ENCODE peak calls at places on chromosomes 5 and 9, in six cellular contexts. K, C, D, O, S and L are unnamed samples.
A peak's percentile ranks its signal among the peaks of the same experiment; 100 is the strongest.

GRCh38 chr9:124964604-124965003 is 23.7 kb upstream of the GOLGA1 start:
- DNase-seq in K (no peak), C (no peak), D (no peak), O (no peak), S (no peak), L (no peak)

GRCh38 chr9:92328225-92328624 is 2.5 kb downstream of the CENPP start:
- DNase-seq in K (peak; percentile 42), C (no peak), D (no peak), O (no peak), S (no peak), L (no peak)

GRCh38 chr9:104351726-104352125 is 152.3 kb upstream of the OR13F1 start:
- DNase-seq in K (no peak), C (no peak), D (no peak), O (no peak), S (no peak), L (no peak)

GRCh38 chr5:141363952-141364660 is at the start of gene PCDHGA5:
- DNase-seq in K (no peak), C (no peak), D (no peak), O (no peak), S (no peak), L (no peak)

GRCh38 chr5:112390327-112390726 is 28.8 kb downstream of the EPB41L4A start:
- DNase-seq in K (no peak), C (no peak), D (peak; percentile 63), O (no peak), S (peak; percentile 58), L (peak; percentile 16)

GRCh38 chr5:11050596-11051304 is 289.7 kb upstream of the DAP start:
- DNase-seq in K (no peak), C (no peak), D (no peak), O (no peak), S (no peak), L (no peak)

GRCh38 chr9:124470306-124470705 is 20.1 kb downstream of the ADGRD2 start:
- DNase-seq in K (no peak), C (no peak), D (no peak), O (no peak), S (no peak), L (no peak)

GRCh38 chr5:30749971-30750370 is 443.5 kb upstream of the CDH6 start:
- DNase-seq in K (no peak), C (no peak), D (no peak), O (no peak), S (no peak), L (no peak)

GRCh38 chr5:131318455-131318854 is 54.6 kb downstream of the CDC42SE2 start:
- DNase-seq in K (no peak), C (no peak), D (no peak), O (no peak), S (no peak), L (no peak)

GRCh38 chr5:133343196-133343595 is 269.1 kb downstream of the FSTL4 start:
- DNase-seq in K (no peak), C (no peak), D (no peak), O (no peak), S (no peak), L (peak; percentile 25)

GRCh38 chr5:133347039-133347438 is 265.3 kb downstream of the FSTL4 start:
- DNase-seq in K (peak; percentile 56), C (no peak), D (no peak), O (no peak), S (no peak), L (no peak)

GRCh38 chr5:133344266-133344665 is 268.1 kb downstream of the FSTL4 start:
- DNase-seq in K (no peak), C (no peak), D (no peak), O (no peak), S (no peak), L (no peak)

GRCh38 chr5:133353741-133354140 is 258.6 kb downstream of the FSTL4 start:
- DNase-seq in K (no peak), C (no peak), D (no peak), O (no peak), S (no peak), L (no peak)

GRCh38 chr5:133348406-133348805 is 263.9 kb downstream of the FSTL4 start:
- DNase-seq in K (no peak), C (no peak), D (no peak), O (no peak), S (no peak), L (no peak)
- H3K4me1 ChIP-seq in K (no peaks in the 10 kb centered on the region), C (no peaks in the 10 kb centered on the region), D (no peaks in the 10 kb centered on the region), O (no peaks in the 10 kb centered on the region), S (no peaks in the 10 kb centered on the region), L (no peaks in the 10 kb centered on the region)

GRCh38 chr5:28517691-28518090 is 1479.3 kb upstream of the CDH9 start:
- DNase-seq in K (no peak), C (no peak), D (no peak), O (no peak), S (no peak), L (no peak)
- TF ChIP-seq POLR2A in K (no peak), C (no peak), D (no peak), O (no peak), S (no peak), L (no peak)

DNA sequence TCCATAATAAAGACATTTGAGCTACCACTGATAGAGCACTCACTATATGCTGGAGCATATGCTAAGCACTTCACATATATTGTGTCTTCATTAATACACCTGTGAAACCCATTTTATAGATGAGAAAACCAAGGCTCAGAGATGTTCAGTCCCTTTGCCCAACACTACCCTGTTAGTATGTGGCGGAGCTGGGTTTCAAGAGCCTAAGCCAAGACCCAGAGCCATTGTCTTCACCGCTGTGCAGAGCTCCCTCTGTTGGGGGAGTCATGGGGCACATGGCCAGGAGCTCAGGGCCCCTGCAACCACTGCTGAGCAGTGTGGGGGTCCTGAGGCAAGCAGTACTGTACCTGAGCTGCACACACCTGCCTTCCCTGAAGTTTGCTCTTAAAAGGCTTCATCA is 37.3 kb upstream of the SLC25A51 start:
- DNase-seq in K (no peak), C (no peak), D (no peak), O (no peak), S (no peak), L (no peak)
- H3K4me1 ChIP-seq in K (peaks cover 73% of the 10 kb centered on the region), C (peaks cover 18% of the 10 kb centered on the region), D (peaks cover 25% of the 10 kb centered on the region), O (peaks cover 43% of the 10 kb centered on the region), S (peaks cover 22% of the 10 kb centered on the region), L (peaks cover 40% of the 10 kb centered on the region)

DNA sequence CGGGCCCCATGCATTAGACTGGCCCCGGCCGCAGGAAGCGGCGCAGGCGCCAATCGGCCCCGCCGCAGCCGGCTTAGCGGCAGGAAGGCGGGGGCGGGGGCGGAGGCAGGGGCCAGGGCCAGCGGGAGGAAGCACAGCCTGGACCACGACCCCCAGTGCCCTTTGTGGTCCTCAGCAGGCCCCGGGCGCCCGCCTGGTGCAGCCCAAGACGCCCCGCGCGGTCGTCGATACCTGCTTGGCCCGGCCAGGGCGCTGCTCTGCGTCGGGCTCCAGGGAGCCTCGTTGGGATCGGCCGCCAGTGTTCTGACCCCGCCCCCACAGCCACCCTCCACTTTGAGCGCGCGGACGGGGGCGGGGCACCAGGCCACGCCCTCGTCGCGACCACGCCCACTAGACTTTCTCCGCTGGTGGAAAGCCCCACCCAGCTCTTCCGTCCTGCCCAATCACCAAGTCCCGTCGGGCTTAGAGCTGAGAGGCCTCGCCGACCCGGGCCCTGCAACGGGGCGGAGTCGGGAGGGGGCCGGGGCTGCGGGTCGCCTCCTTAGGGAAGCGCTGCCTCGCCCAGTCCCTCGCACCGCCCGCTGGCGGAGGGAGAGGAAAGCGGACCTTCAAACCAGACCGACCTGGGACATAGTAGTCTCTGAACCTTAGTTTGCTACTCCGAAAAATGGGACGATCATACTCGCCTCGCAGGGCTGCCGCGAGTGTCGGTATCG is at the start of gene PDLIM7:
- DNase-seq in K (peak; percentile 92), C (peak; percentile 96), D (peak; percentile 94), O (peak; percentile 59), S (peak; percentile 98), L (peak; percentile 97)
- TF ChIP-seq POLR2A in K (peak; percentile 92), C (peak; percentile 90), D (peak; percentile 97), O (no peak), S (no peak), L (peak; percentile 84)

GRCh38 chr5:147398860-147399259 is 111.0 kb downstream of the DPYSL3 start:
- DNase-seq in K (no peak), C (no peak), D (no peak), O (no peak), S (no peak), L (no peak)

GRCh38 chr5:147393866-147394265 is 116.0 kb downstream of the DPYSL3 start:
- DNase-seq in K (no peak), C (no peak), D (no peak), O (no peak), S (no peak), L (peak; percentile 18)

GRCh38 chr5:147397616-147398015 is 112.3 kb downstream of the DPYSL3 start:
- DNase-seq in K (no peak), C (no peak), D (no peak), O (no peak), S (no peak), L (no peak)

GRCh38 chr5:147394273-147394672 is 115.6 kb downstream of the DPYSL3 start:
- DNase-seq in K (no peak), C (no peak), D (no peak), O (no peak), S (no peak), L (no peak)

DNA sequence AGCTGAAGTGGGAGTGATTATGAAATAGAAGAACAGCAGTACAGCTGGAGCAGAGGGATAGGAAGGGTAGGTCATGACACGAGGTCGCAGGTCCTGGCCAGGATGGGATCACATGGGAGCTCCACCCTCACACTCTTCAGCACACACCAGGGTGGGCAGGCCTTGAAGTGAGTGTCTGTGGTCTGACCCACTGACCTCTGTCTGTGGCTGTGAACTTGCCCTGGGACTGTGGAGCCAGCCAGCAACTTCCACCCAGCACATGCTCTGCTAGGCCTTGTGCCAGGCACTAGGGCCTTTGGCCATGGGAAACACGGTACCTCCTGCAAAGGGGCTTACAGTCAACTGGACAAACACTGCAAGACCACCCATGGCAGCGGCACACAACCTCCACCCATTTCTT is 113.8 kb downstream of the DPYSL3 start:
- DNase-seq in K (no peak), C (peak; percentile 57), D (peak; percentile 17), O (no peak), S (no peak), L (peak; percentile 18)
- H3K4me1 ChIP-seq in K (no peaks in the 10 kb centered on the region), C (peaks cover 3% of the 10 kb centered on the region), D (no peaks in the 10 kb centered on the region), O (no peaks in the 10 kb centered on the region), S (no peaks in the 10 kb centered on the region), L (no peaks in the 10 kb centered on the region)

GRCh38 chr9:10251490-10251889 is 361.3 kb downstream of the PTPRD start:
- DNase-seq in K (no peak), C (no peak), D (no peak), O (no peak), S (no peak), L (no peak)

GRCh38 chr9:10252174-10252573 is 360.6 kb downstream of the PTPRD start:
- DNase-seq in K (no peak), C (no peak), D (no peak), O (no peak), S (peak; percentile 79), L (peak; percentile 32)

GRCh38 chr9:10259668-10260067 is 353.1 kb downstream of the PTPRD start:
- DNase-seq in K (no peak), C (no peak), D (no peak), O (no peak), S (no peak), L (no peak)

GRCh38 chr9:10260501-10260900 is 352.3 kb downstream of the PTPRD start:
- DNase-seq in K (no peak), C (no peak), D (no peak), O (no peak), S (no peak), L (no peak)

GRCh38 chr9:10255758-10256157 is 357.0 kb downstream of the PTPRD start:
- DNase-seq in K (no peak), C (no peak), D (no peak), O (no peak), S (peak; percentile 25), L (no peak)
- TF ChIP-seq POLR2A in K (no peak), C (no peak), D (no peak), O (no peak), S (no peak), L (no peak)

GRCh38 chr9:96871176-96871575 is 16.9 kb upstream of the ZNF782 start:
- DNase-seq in K (no peak), C (no peak), D (no peak), O (no peak), S (no peak), L (no peak)
- H3K4me1 ChIP-seq in K (peaks cover 3% of the 10 kb centered on the region), C (no peaks in the 10 kb centered on the region), D (peaks cover 4% of the 10 kb centered on the region), O (peaks cover 6% of the 10 kb centered on the region), S (peaks cover 6% of the 10 kb centered on the region), L (peaks cover 86% of the 10 kb centered on the region)